ENCODE peak calls at places on chromosomes 13 and 19, in seven cellular contexts. U is progenitor cell of endocrine pancreas, W is stomach, E is B cell, A is IMR-90, P is PC-9, T is keratinocyte. L is an unnamed sample.

GRCh38 chr13:67916650-67917049 is 686.5 kb upstream of the PCDH9 start:
- DNase-seq in U (no peak), W (no peak), E (no peak), A (no peak), P (no peak), T (no peak), L (no peak)

GRCh38 chr13:80888421-80888820 is 547.5 kb upstream of the SPRY2 start:
- DNase-seq in U (no peak), W (no peak), E (no peak), A (no peak), P (no peak), T (no peak), L (no peak)

GRCh38 chr19:3098515-3099346 is 4.6 kb downstream of the GNA11 start:
- DNase-seq in U (no peak), W (peak; percentile 70), E (peak; percentile 63), A (peak; percentile 23), P (no peak), T (no peak), L (no peak)

GRCh38 chr19:29098863-29099481 is 114.0 kb downstream of the UQCRFS1 start:
- DNase-seq in U (no peak), W (peak; percentile 31), E (no peak), A (peak; percentile 77), P (peak; percentile 6), T (no peak), L (no peak)

GRCh38 chr13:103625194-103625593 is 559.0 kb upstream of the SLC10A2 start:
- DNase-seq in U (no peak), W (no peak), E (no peak), A (no peak), P (no peak), T (no peak), L (no peak)

GRCh38 chr13:27631665-27632064 is 10.0 kb downstream of the POLR1D start:
- DNase-seq in U (no peak), W (no peak), E (no peak), A (no peak), P (no peak), T (no peak), L (no peak)

GRCh38 chr19:28430214-28430613 is 782.7 kb downstream of the UQCRFS1 start:
- DNase-seq in U (no peak), W (no peak), E (no peak), A (no peak), P (no peak), T (no peak), L (no peak)

GRCh38 chr19:41872775-41873647 is 4.1 kb upstream of the CD79A start:
- DNase-seq in U (peak; percentile 74), W (peak; percentile 88), E (peak; percentile 77), A (peak; percentile 59), P (peak; percentile 84), T (no peak), L (peak; percentile 85)

GRCh38 chr13:59038824-59039223 is 1124.9 kb downstream of the DIAPH3 start:
- DNase-seq in U (no peak), W (no peak), E (no peak), A (peak; percentile 15), P (no peak), T (no peak), L (no peak)

GRCh38 chr19:49546825-49547565 is 19.2 kb downstream of the RCN3 start:
- DNase-seq in U (peak; percentile 64), W (peak; percentile 74), E (peak; percentile 84), A (peak; percentile 89), P (peak; percentile 67), T (no peak), L (peak; percentile 77)

GRCh38 chr19:18254546-18255500 is 19.4 kb downstream of the IQCN start:
- DNase-seq in U (no peak), W (peak; percentile 56), E (peak; percentile 85), A (no peak), P (peak; percentile 70), T (no peak), L (no peak)

GRCh38 chr19:771332-771785 is 20.4 kb downstream of the MISP start:
- DNase-seq in U (no peak), W (no peak), E (peak; percentile 54), A (peak; percentile 43), P (peak; percentile 55), T (no peak), L (peak; percentile 69)

GRCh38 chr13:41563501-41564001 is 106.2 kb downstream of the RGCC start:
- DNase-seq in U (no peak), W (no peak), E (no peak), A (peak; percentile 50), P (no peak), T (no peak), L (no peak)

GRCh38 chr13:50969691-50970090 is 60.1 kb downstream of the RNASEH2B start:
- DNase-seq in U (no peak), W (no peak), E (no peak), A (no peak), P (no peak), T (no peak), L (no peak)

GRCh38 chr13:101752432-101752831 is 300.0 kb downstream of the ITGBL1 start:
- DNase-seq in U (no peak), W (no peak), E (no peak), A (no peak), P (no peak), T (no peak), L (no peak)

GRCh38 chr19:33064778-33065550 is at the start of gene RHPN2:
- DNase-seq in U (peak; percentile 58), W (peak; percentile 81), E (peak; percentile 77), A (peak; percentile 45), P (peak; percentile 77), T (no peak), L (peak; percentile 37)

GRCh38 chr19:29510701-29511265 is 15.0 kb upstream of the VSTM2B start:
- DNase-seq in U (no peak), W (no peak), E (no peak), A (no peak), P (no peak), T (no peak), L (no peak)

GRCh38 chr13:48892311-48892710 is 83.4 kb upstream of the FNDC3A start:
- DNase-seq in U (no peak), W (no peak), E (no peak), A (peak; percentile 92), P (no peak), T (peak; percentile 88), L (no peak)

GRCh38 chr13:112893570-112894422 is 75.2 kb upstream of the MCF2L start:
- DNase-seq in U (peak; percentile 70), W (peak; percentile 69), E (peak; percentile 71), A (peak; percentile 21), P (peak; percentile 44), T (no peak), L (peak; percentile 59)

GRCh38 chr19:40367577-40368434 is 19.3 kb downstream of the PLD3 start:
- DNase-seq in U (no peak), W (no peak), E (no peak), A (no peak), P (no peak), T (no peak), L (no peak)

GRCh38 chr13:33158830-33159229 is 126.7 kb downstream of the STARD13 start:
- DNase-seq in U (no peak), W (no peak), E (no peak), A (no peak), P (no peak), T (no peak), L (no peak)

GRCh38 chr13:110565296-110565695 is 3.8 kb upstream of the RAB20 start:
- DNase-seq in U (no peak), W (no peak), E (no peak), A (no peak), P (no peak), T (no peak), L (no peak)

GRCh38 chr13:53150568-53150967 is 122.0 kb downstream of the OLFM4 start:
- DNase-seq in U (no peak), W (peak; percentile 61), E (no peak), A (no peak), P (no peak), T (no peak), L (no peak)

GRCh38 chr13:51608857-51609406 is 24.7 kb downstream of the WDFY2 start:
- DNase-seq in U (no peak), W (no peak), E (peak; percentile 36), A (no peak), P (no peak), T (no peak), L (no peak)

GRCh38 chr19:10419646-10420443 is 493 bp upstream of the PDE4A start:
- DNase-seq in U (no peak), W (no peak), E (peak; percentile 76), A (peak; percentile 61), P (no peak), T (no peak), L (peak; percentile 26)

DNA sequence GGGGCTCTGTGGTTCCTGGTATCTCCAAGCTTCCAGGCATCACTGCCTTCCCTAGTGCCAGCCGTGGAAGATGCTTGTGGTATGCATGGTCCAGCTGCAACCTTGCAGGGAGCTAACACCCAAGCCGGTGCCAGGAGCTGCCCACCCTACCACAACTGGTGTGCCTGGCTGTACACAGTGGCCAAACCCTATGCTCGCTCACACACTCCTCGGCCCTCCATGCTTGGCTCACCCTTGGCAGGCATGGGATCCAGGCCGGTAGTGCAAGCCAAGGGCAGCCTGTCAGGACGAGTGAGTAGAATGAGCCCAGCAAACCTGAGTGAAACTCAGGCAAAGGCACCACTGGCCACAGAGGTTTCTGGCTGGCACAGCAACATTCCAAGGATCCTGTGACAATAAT is 1676.0 kb downstream of the SLITRK1 start:
- DNase-seq in U (no peak), W (no peak), E (no peak), A (no peak), P (no peak), T (no peak), L (no peak)
- TF ChIP-seq CTCF in U (no peak), W (no peak), E (no peak), A (no peak), P (no peak), T (no peak), L (no peak)

GRCh38 chr19:12930002-12930645 is 3.4 kb downstream of the FARSA start:
- DNase-seq in U (no peak), W (no peak), E (no peak), A (no peak), P (no peak), T (no peak), L (no peak)
- TF ChIP-seq CTCF in U (no peak), W (no peak), E (no peak), A (no peak), P (no peak), T (peak; percentile 1), L (no peak)

GRCh38 chr19:46975011-46975917 is 44.4 kb upstream of the NPAS1 start:
- DNase-seq in U (no peak), W (no peak), E (no peak), A (no peak), P (no peak), T (no peak), L (no peak)
- TF ChIP-seq CTCF in U (no peak), W (no peak), E (no peak), A (no peak), P (no peak), T (no peak), L (no peak)

DNA sequence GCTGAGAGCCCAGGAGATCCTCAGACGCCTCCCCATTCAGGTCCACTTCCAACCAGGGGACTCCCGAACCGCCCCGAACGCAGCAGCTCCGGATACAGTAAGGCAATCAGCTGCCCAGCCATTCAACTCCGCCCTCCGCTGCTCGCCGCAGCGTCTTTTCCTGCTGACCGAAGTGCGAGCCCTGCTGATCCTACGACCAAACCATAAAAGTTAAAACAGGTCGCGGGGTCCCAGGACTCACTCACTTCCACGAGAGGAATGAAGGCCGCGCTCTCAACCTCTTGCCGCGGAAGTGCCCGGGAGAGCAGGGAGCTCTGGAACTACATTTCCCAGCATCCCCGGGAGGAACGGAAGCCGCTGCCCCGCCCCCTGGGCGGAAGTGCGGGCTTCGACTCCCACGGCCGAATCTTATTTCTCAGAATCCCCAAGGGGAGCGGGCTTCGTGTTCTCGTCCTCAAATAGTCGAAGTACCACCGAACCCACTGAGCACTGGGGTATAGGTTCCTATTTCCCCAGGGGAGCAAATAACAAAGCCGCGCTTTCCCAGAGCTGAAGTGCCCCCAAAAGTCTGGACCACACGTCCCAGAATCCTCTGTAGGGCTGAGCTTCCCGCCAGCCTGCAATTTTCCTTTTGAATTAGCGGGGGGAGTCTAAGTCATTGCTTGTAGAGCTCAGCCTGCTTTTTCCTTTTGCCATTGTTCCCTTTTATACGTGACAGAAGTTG is at the start of gene ZNF45:
- DNase-seq in U (peak; percentile 75), W (peak; percentile 89), E (peak; percentile 91), A (peak; percentile 85), P (peak; percentile 81), T (peak; percentile 15), L (peak; percentile 86)
- TF ChIP-seq CTCF in U (no peak), W (no peak), E (no peak), A (no peak), P (no peak), T (no peak), L (no peak)

L was measured in endothelial cell.